ENCODE peak calls at places on chromosome 14, in seven cellular contexts. J is mesendoderm, N is mesenchymal stem cell, I is H1, B is H9, S is neuronal stem cell, V is trophoblast cell. C is an unnamed sample.

GRCh38 chr14:35779368-35779767 is 29.7 kb downstream of the RALGAPA1 start:
- DNase-seq in J (no peak), N (no peak), I (no peak), B (no peak), S (no peak), V (no peak), C (no peak)

GRCh38 chr14:104895786-104896642 is 28.7 kb upstream of the PLD4 start:
- DNase-seq in J (no peak), N (no peak), I (peak; percentile 46), B (peak; percentile 26), S (no peak), V (no peak), C (no peak)

GRCh38 chr14:90499121-90499520 is 102.3 kb downstream of the CALM1 start:
- DNase-seq in J (no peak), N (no peak), I (no peak), B (no peak), S (no peak), V (no peak), C (no peak)

GRCh38 chr14:73325630-73326299 is 88.5 kb downstream of the PAPLN start:
- DNase-seq in J (peak; percentile 36), N (no peak), I (no peak), B (no peak), S (no peak), V (no peak), C (no peak)

GRCh38 chr14:54175298-54175942 is 218.8 kb upstream of the BMP4 start:
- DNase-seq in J (peak; percentile 87), N (peak; percentile 84), I (peak; percentile 86), B (peak; percentile 64), S (peak; percentile 73), V (peak; percentile 56), C (peak; percentile 73)

GRCh38 chr14:54669759-54670630 is 103.1 kb downstream of the SAMD4A start:
- DNase-seq in J (no peak), N (peak; percentile 87), I (no peak), B (no peak), S (no peak), V (no peak), C (peak; percentile 85)

GRCh38 chr14:64899958-64900357 is 14.3 kb upstream of the CHURC1 start:
- DNase-seq in J (peak; percentile 14), N (peak; percentile 23), I (no peak), B (no peak), S (no peak), V (no peak), C (peak; percentile 22)

GRCh38 chr14:69921052-69921451 is 41.8 kb downstream of the SMOC1 start:
- DNase-seq in J (no peak), N (peak; percentile 4), I (no peak), B (no peak), S (no peak), V (no peak), C (peak; percentile 92)

GRCh38 chr14:95061317-95062093 is 95.8 kb downstream of the DICER1 start:
- DNase-seq in J (no peak), N (peak; percentile 17), I (no peak), B (no peak), S (no peak), V (no peak), C (peak; percentile 10)

GRCh38 chr14:23326491-23327332 is 5.5 kb downstream of the PABPN1 start:
- DNase-seq in J (no peak), N (no peak), I (peak; percentile 41), B (no peak), S (no peak), V (no peak), C (no peak)

GRCh38 chr14:90815817-90816662 is at the start of gene TTC7B:
- DNase-seq in J (peak; percentile 39), N (peak; percentile 32), I (peak; percentile 77), B (peak; percentile 60), S (peak; percentile 51), V (peak; percentile 20), C (peak; percentile 24)

GRCh38 chr14:23160924-23161522 is 22.4 kb downstream of the SLC7A8 start:
- DNase-seq in J (peak; percentile 89), N (peak; percentile 86), I (peak; percentile 83), B (peak; percentile 80), S (no peak), V (peak; percentile 33), C (peak; percentile 78)

GRCh38 chr14:22095845-22096510 is 422.4 kb upstream of the OR4E1 start:
- DNase-seq in J (no peak), N (no peak), I (no peak), B (no peak), S (no peak), V (no peak), C (no peak)

GRCh38 chr14:23294734-23295561 is 7.7 kb downstream of the PPP1R3E start:
- DNase-seq in J (peak; percentile 65), N (peak; percentile 61), I (peak; percentile 56), B (peak; percentile 43), S (peak; percentile 51), V (peak; percentile 48), C (peak; percentile 51)

GRCh38 chr14:70186826-70187483 is 1.8 kb downstream of the SLC8A3 start:
- DNase-seq in J (no peak), N (no peak), I (peak; percentile 62), B (peak; percentile 59), S (no peak), V (no peak), C (no peak)

GRCh38 chr14:59310644-59311043 is 122.2 kb downstream of the DAAM1 start:
- DNase-seq in J (no peak), N (peak; percentile 77), I (no peak), B (no peak), S (no peak), V (no peak), C (no peak)

GRCh38 chr14:76186318-76187027 is 34.8 kb downstream of the GPATCH2L start:
- DNase-seq in J (peak; percentile 19), N (no peak), I (no peak), B (no peak), S (no peak), V (no peak), C (no peak)

GRCh38 chr14:20436363-20436755 is 393 bp upstream of the KLHL33 start:
- DNase-seq in J (no peak), N (no peak), I (no peak), B (no peak), S (no peak), V (no peak), C (peak; percentile 75)

GRCh38 chr14:56156096-56156495 is 37.9 kb downstream of the PELI2 start:
- DNase-seq in J (no peak), N (no peak), I (no peak), B (no peak), S (no peak), V (no peak), C (peak; percentile 54)

DNA sequence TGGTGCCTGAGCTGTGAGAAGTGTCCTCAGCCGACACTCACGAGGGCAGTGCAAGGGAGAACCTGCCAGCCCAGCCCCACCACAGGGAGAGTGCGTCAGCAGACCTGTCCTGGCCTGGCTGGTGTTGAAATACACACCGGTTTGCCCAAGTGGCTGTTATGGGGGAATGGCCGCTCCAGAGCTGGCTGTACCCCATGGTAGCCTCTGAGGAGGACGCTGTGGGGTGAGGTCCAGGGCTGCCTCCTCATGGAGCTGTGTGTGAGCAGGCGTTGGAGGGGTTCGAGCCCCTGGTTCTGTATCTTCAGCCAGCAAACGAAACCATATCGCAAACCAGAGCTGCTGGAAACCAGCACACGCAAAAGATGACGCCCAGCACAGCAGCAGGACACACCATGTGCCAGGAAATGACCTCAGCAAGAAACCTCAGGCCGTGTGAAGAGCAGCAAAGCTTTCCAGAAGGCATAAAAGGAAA is 9.3 kb downstream of the ANKRD9 start:
- DNase-seq in J (no peak), N (peak; percentile 73), I (no peak), B (peak; percentile 32), S (no peak), V (no peak), C (peak; percentile 65)
- H2BK5ac ChIP-seq in J (no peak overlapping the region), N (no peak overlapping the region), I (peak overlapping the region; percentile 9), B (no peak overlapping the region), S (no peak overlapping the region), V (no peak overlapping the region), C (no peak overlapping the region)

DNA sequence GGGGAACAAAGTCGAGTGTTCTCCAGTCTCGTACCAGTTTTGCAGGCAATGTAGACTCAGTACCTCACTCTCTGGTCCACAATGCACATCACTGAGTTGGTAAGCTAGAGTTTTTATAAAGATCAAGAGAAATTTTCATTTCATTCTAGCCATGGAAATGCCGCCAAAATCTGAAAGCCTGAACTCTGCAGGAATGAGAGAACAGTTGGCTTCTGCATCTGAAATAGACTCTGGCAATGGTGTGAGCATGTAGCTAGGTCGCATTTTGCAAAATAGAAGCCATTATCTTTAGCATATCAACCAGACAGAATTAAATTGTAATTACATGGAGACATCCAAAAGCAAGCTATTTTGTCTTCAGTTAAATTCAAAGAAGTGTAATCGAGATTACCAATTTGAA is 381.0 kb downstream of the NOVA1 start:
- DNase-seq in J (no peak), N (no peak), I (no peak), B (no peak), S (no peak), V (no peak), C (no peak)
- H2BK5ac ChIP-seq in J (no peak overlapping the region), N (no peak overlapping the region), I (no peak overlapping the region), B (no peak overlapping the region), S (no peak overlapping the region), V (no peak overlapping the region), C (no peak overlapping the region)

GRCh38 chr14:37603688-37604251 is 8.3 kb downstream of the TTC6 start:
- DNase-seq in J (no peak), N (no peak), I (no peak), B (no peak), S (no peak), V (no peak), C (no peak)

GRCh38 chr14:37602605-37603453 is 7.4 kb downstream of the TTC6 start:
- DNase-seq in J (no peak), N (no peak), I (no peak), B (no peak), S (no peak), V (no peak), C (no peak)

GRCh38 chr14:37610945-37611523 is 15.6 kb downstream of the TTC6 start:
- DNase-seq in J (no peak), N (no peak), I (no peak), B (no peak), S (no peak), V (no peak), C (no peak)

DNA sequence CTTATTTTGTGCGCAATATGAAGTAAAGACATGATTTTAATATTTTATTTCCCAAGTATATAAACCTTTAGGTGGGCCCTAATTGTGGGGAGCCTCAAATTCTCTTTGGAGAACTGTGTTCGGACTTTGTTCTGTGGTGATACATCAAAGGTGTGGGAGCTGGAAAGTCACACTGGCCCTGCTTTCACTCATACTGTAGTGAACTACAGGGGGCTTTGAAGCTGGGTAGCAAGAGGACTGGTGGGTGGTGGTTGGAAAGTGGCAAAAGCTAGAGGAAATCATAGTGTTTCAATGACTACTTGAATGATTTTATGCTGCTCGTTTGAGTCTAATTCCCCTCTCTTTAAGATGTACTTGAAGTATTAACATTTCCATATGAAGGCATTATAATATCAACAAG is 13.2 kb downstream of the TTC6 start:
- DNase-seq in J (no peak), N (no peak), I (no peak), B (no peak), S (no peak), V (no peak), C (no peak)
- H2BK5ac ChIP-seq in J (no peak overlapping the region), N (no peak overlapping the region), I (no peak overlapping the region), B (no peak overlapping the region), S (no peak overlapping the region), V (no peak overlapping the region), C (no peak overlapping the region)

DNA sequence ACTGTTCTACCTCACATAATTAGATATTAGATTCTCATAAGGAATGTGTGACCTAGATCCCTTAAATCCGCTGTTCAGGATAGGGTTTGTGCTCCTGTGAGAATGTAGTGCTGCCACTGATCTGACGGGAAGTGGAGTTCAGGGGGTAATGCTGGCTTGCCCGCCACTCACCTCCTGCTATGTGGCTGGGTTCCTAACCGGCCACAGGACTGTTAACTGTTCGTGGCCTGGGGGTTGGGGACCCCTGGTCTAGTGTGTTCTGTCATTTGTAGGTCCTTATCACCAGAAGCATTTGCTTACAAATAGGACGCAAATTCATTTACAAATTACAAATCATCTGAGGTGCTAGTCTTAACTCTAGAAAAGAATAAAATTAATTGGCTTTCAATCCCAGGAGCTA is 16.4 kb upstream of the TMEM30B start:
- DNase-seq in J (no peak), N (no peak), I (no peak), B (no peak), S (no peak), V (no peak), C (no peak)
- H2BK5ac ChIP-seq in J (no peak overlapping the region), N (no peak overlapping the region), I (no peak overlapping the region), B (no peak overlapping the region), S (no peak overlapping the region), V (peak overlapping the region; percentile 61), C (no peak overlapping the region)